ENCODE peak calls at places on chromosomes 2 and 18, in nine cellular contexts. R is mammary epithelial cell, L is adrenal gland, O is stomach, P is fibroblast of lung, V is brain microvascular endothelial cell, Q is astrocyte, M is heart right ventricle, E is cardiac muscle cell. F is an unnamed sample.

GRCh38 chr2:135245055-135245454 is 193.0 kb downstream of the RAB3GAP1 start:
- DNase-seq in Q (peak; percentile 53), E (peak; percentile 41), M (no peak), V (peak; percentile 68), O (no peak), L (no peak), R (peak; percentile 72), P (peak; percentile 67), F (no peak)

GRCh38 chr2:105129722-105130232 is 91.9 kb downstream of the MRPS9 start:
- DNase-seq in V (no peak), M (no peak), Q (no peak), L (no peak), O (no peak), E (no peak), P (no peak), R (no peak), F (no peak)

GRCh38 chr2:122564843-122565242 is 809.4 kb downstream of the TSN start:
- DNase-seq in O (no peak), R (no peak), E (no peak), V (no peak), L (no peak), M (no peak), Q (no peak), P (no peak), F (no peak)

GRCh38 chr2:120223034-120223912 is at the start of gene TMEM185B:
- DNase-seq in M (peak; percentile 91), P (peak; percentile 79), L (peak; percentile 94), E (peak; percentile 88), O (peak; percentile 92), R (peak; percentile 87), Q (peak; percentile 59), V (peak; percentile 72), F (no peak)

GRCh38 chr2:38526195-38526594 is 76.5 kb downstream of the HNRNPLL start:
- DNase-seq in E (peak; percentile 86), M (no peak), Q (no peak), V (peak; percentile 35), R (peak; percentile 37), O (no peak), L (no peak), P (no peak), F (no peak)

GRCh38 chr18:43805646-43806194 is 528.4 kb upstream of the SYT4 start:
- DNase-seq in M (no peak), L (no peak), P (peak; percentile 66), E (peak; percentile 12), Q (peak; percentile 61), V (no peak), O (no peak), R (no peak), F (no peak)

GRCh38 chr2:3486047-3487027 is 33.0 kb downstream of the ADI1 start:
- DNase-seq in P (no peak), L (peak; percentile 46), R (no peak), M (no peak), Q (no peak), E (no peak), V (no peak), O (no peak), F (no peak)

GRCh38 chr18:34709104-34709503 is 994 bp upstream of the DTNA start:
- DNase-seq in P (peak; percentile 73), O (no peak), V (peak; percentile 47), L (no peak), R (peak; percentile 81), E (peak; percentile 87), M (no peak), Q (peak; percentile 69), F (peak; percentile 65)

GRCh38 chr18:7177131-7177744 is 53.7 kb upstream of the LRRC30 start:
- DNase-seq in P (peak; percentile 65), Q (peak; percentile 49), R (peak; percentile 72), L (peak; percentile 88), V (peak; percentile 86), O (no peak), E (peak; percentile 92), M (peak; percentile 18), F (peak; percentile 24)

GRCh38 chr2:60565472-60565871 is 12.0 kb upstream of the BCL11A start:
- DNase-seq in E (peak; percentile 43), L (peak; percentile 58), P (peak; percentile 30), R (no peak), V (no peak), O (no peak), Q (no peak), M (no peak), F (no peak)

GRCh38 chr18:46343940-46344372 is 239.8 kb downstream of the HAUS1 start:
- DNase-seq in E (no peak), Q (no peak), V (no peak), O (no peak), M (peak; percentile 44), P (no peak), L (peak; percentile 67), R (peak; percentile 21), F (no peak)

GRCh38 chr2:45968946-45969584 is 317.6 kb downstream of the PRKCE start:
- DNase-seq in O (no peak), P (peak; percentile 80), Q (peak; percentile 73), R (no peak), V (peak; percentile 38), L (peak; percentile 71), E (no peak), M (no peak), F (no peak)

GRCh38 chr2:177265386-177265690 is 811 bp upstream of the NFE2L2 start:
- DNase-seq in L (no peak), R (no peak), P (peak; percentile 48), V (no peak), Q (no peak), E (no peak), O (no peak), M (peak; percentile 70), F (no peak)
- TF ChIP-seq CTCF in L (no peak), R (peak; percentile 23), P (peak; percentile 38), V (peak; percentile 53), Q (peak; percentile 34), E (peak; percentile 42), O (no peak), M (peak; percentile 62), F (peak; percentile 48)

GRCh38 chr2:240820607-240821428 is 799 bp upstream of the KIF1A start:
- DNase-seq in E (no peak), L (peak; percentile 57), M (no peak), O (peak; percentile 24), P (no peak), R (no peak), Q (no peak), V (no peak), F (no peak)
- H3K27me3 ChIP-seq in E (peaks cover 97% of the 10 kb centered on the region), L (peaks cover 69% of the 10 kb centered on the region), M (peaks cover 83% of the 10 kb centered on the region), O (peaks cover 24% of the 10 kb centered on the region), P (peaks cover 40% of the 10 kb centered on the region), R (peaks cover 32% of the 10 kb centered on the region), Q (peaks cover 48% of the 10 kb centered on the region), V (peaks cover 56% of the 10 kb centered on the region), F (peaks cover 36% of the 10 kb centered on the region)

DNA sequence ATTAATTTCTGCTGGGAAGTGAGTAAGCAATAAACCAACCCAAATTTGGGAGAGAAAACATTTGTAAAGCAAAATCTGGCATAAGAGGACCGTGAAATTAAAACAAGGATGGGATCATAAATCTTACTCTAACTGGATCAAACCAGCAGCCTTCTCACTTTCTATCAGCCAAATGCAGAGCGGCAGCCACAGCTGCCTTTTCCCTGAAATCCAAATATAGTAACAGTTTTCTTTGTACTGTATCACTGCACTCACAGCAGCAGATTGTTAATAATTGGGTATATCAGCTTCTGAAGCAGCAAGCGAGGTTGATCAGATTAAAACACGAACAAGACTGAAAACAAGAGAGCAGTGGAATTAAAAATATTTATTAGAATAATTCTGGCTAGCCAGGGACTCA is 245.2 kb upstream of the REG3G start:
- DNase-seq in V (no peak), E (no peak), L (no peak), Q (no peak), P (no peak), R (no peak), O (no peak), M (no peak), F (no peak)
- H3K4me3 ChIP-seq in V (no peak overlapping the region), E (no peak overlapping the region), L (no peak overlapping the region), Q (no peak overlapping the region), P (no peak overlapping the region), R (no peak overlapping the region), O (peak overlapping the region; percentile 12), M (no peak overlapping the region), F (no peak overlapping the region)

DNA sequence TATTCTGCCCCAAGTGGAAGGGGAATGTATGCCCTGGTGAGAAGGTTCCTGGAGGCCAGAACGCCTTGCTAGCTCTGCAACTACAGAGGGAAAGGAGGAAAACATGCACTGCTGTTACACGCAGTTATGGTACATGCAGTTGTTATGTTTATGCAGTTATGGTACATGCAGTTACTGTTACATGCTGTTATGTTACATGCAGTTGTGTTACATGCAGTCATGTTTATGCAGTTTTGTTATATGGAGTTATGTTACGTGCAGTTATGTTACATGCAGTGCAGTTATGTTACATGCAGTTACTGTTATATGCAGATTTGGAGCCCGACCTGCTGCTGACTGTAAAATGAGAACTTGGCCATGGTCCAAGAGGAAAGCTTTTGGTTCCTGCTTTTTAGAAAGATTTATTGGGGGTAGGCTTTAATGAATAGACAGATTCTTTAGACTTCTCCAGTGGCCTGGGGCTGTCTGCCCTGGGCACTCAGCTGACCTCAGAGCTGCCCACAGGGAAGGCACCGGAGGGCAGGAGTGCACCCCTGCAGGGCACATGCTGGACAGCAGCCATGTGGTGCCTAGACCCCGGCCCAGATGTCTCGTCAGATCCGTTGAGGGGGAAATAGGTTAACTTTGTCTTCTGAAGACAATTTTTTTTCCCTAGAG is 84.2 kb downstream of the LDLRAD4 start:
- DNase-seq in Q (no peak), M (peak; percentile 32), P (no peak), E (no peak), O (no peak), V (no peak), L (no peak), R (no peak), F (no peak)
- TF ChIP-seq CTCF in Q (no peak), M (no peak), P (no peak), E (no peak), O (no peak), V (no peak), L (no peak), R (no peak), F (no peak)

DNA sequence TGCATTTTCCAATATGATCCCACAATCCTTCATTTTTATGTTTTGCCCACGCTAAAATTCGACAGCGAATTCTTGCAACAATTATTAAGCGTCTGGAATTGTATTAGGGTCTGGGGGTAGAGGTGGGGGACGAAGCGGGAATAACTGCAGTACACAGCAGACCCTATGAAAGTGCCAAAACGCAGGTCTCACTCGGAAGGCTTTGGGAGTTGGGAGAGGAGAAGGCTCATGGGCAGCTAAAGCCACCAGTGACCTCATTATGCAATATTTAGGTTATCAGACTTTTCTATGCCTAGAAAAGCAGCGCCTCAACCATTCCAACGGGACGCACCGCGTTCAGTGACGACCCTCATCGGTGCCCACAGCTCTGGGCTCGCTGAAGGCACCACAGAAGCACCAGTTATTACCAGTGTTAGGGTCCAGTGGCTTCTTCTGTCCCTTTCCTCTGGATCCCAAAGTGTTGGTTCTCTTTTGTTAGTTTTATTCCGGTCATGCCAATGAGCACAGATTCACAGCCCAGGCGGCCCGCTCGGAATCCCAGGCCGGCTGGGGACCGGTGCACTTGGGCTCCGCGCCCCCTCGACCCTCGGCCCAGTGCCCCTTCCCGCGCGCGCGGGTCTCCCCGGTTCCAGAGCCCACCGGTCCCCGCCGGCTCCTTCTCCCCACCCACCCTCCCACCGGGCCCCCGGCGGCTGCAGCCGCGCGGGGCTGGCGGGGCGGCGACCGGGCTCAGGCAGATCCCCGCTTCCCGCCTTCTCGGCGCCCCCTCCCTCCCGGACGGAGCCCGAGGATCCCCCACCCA is 738 bp upstream of the MAPK4 start:
- DNase-seq in V (no peak), E (no peak), Q (no peak), R (no peak), L (no peak), O (no peak), P (no peak), M (no peak), F (no peak)
- H3K27me3 ChIP-seq in V (peaks cover 39% of the 10 kb centered on the region), E (peaks cover 2% of the 10 kb centered on the region), Q (peaks cover 43% of the 10 kb centered on the region), R (peaks cover 31% of the 10 kb centered on the region), L (no peaks in the 10 kb centered on the region), O (no peaks in the 10 kb centered on the region), P (peaks cover 21% of the 10 kb centered on the region), M (peaks cover 65% of the 10 kb centered on the region), F (peaks cover 27% of the 10 kb centered on the region)

F was measured in BJ.